ENCODE peak calls at places on chromosomes 11 and 22, in ten cellular contexts. M is A549, C is pancreas, V is spleen, G is mucosa of descending colon, B is right atrium auricular region, E is IMR-90, N is mesenchymal stem cell, O is adrenal gland, K is transverse colon. W is an unnamed sample. For H3K4me1, the result is how much of the 10 kb centered on the place peaks cover.

GRCh38 chr11:11034476-11034875 is 176.6 kb upstream of the ZBED5 start:
- DNase-seq in M (no peak), C (no peak), V (no peak), G (no peak), B (no peak), E (no peak), N (no peak), O (no peak), K (no peak), W (no peak)

GRCh38 chr11:76139317-76139716 is 67.0 kb downstream of the WNT11 start:
- DNase-seq in M (no peak), C (no peak), V (no peak), G (no peak), B (no peak), E (no peak), N (no peak), O (no peak), K (no peak), W (no peak)

GRCh38 chr22:19571207-19571795 is 47.1 kb upstream of the CLDN5 start:
- DNase-seq in M (no peak), C (no peak), V (no peak), G (no peak), B (no peak), E (peak), N (peak), O (no peak), K (no peak), W (no peak)

GRCh38 chr22:17087176-17088131 is 2.7 kb downstream of the IL17RA start:
- DNase-seq in M (no peak), C (no peak), V (no peak), G (no peak), B (no peak), E (peak), N (peak), O (no peak), K (no peak), W (peak)

GRCh38 chr11:33733978-33734377 is 2.2 kb downstream of the CD59 start:
- DNase-seq in M (no peak), C (no peak), V (no peak), G (no peak), B (no peak), E (no peak), N (no peak), O (no peak), K (no peak), W (no peak)

GRCh38 chr11:44780940-44781631 is 54.3 kb downstream of the TSPAN18 start:
- DNase-seq in M (no peak), C (no peak), V (peak), G (no peak), B (peak), E (peak), N (peak), O (peak), K (no peak), W (no peak)

GRCh38 chr11:79547256-79547655 is 106.4 kb upstream of the TENM4 start:
- DNase-seq in M (no peak), C (no peak), V (no peak), G (no peak), B (no peak), E (no peak), N (no peak), O (no peak), K (no peak), W (no peak)

GRCh38 chr11:130675917-130676316 is 227.5 kb downstream of the ADAMTS15 start:
- DNase-seq in M (no peak), C (no peak), V (no peak), G (no peak), B (no peak), E (no peak), N (no peak), O (no peak), K (no peak), W (no peak)

GRCh38 chr22:28772633-28773460 is at the start of gene CCDC117:
- DNase-seq in M (peak), C (peak), V (peak), G (peak), B (peak), E (peak), N (peak), O (peak), K (peak), W (peak)

GRCh38 chr22:19773470-19774040 is 13.0 kb downstream of the TBX1 start:
- DNase-seq in M (no peak), C (no peak), V (peak), G (peak), B (no peak), E (no peak), N (no peak), O (no peak), K (no peak), W (no peak)

GRCh38 chr11:2290351-2290841 is 11.3 kb downstream of the C11orf21 start:
- DNase-seq in M (peak), C (no peak), V (peak), G (peak), B (peak), E (no peak), N (no peak), O (no peak), K (no peak), W (no peak)

GRCh38 chr22:44429941-44430587 is 68.0 kb downstream of the RTL6 start:
- DNase-seq in M (no peak), C (no peak), V (peak), G (no peak), B (no peak), E (no peak), N (no peak), O (no peak), K (no peak), W (no peak)

GRCh38 chr22:39138357-39138997 is 14.0 kb downstream of the CBX7 start:
- DNase-seq in M (no peak), C (peak), V (peak), G (no peak), B (no peak), E (no peak), N (no peak), O (no peak), K (no peak), W (no peak)

GRCh38 chr11:67457453-67457852 is 2.3 kb downstream of the CABP4 start:
- DNase-seq in M (no peak), C (peak), V (no peak), G (no peak), B (no peak), E (no peak), N (no peak), O (no peak), K (no peak), W (no peak)

GRCh38 chr11:17294033-17294432 is 17.5 kb downstream of the NUCB2 start:
- DNase-seq in M (no peak), C (no peak), V (no peak), G (no peak), B (no peak), E (no peak), N (no peak), O (no peak), K (no peak), W (no peak)

GRCh38 chr11:120569903-120570302 is 58.4 kb downstream of the GRIK4 start:
- DNase-seq in M (no peak), C (no peak), V (peak), G (no peak), B (no peak), E (no peak), N (no peak), O (no peak), K (no peak), W (no peak)

GRCh38 chr11:72750556-72751292 is 1.5 kb downstream of the ARAP1 start:
- DNase-seq in M (no peak), C (no peak), V (peak), G (peak), B (no peak), E (no peak), N (no peak), O (no peak), K (peak), W (no peak)

GRCh38 chr11:65492637-65493366 is 6.0 kb upstream of the MALAT1 start:
- DNase-seq in M (peak), C (peak), V (no peak), G (peak), B (peak), E (peak), N (peak), O (peak), K (peak), W (peak)
- H3K4me3 ChIP-seq in M (no peak), C (no peak), V (no peak), G (no peak), B (peak), E (no peak), N (no peak), O (peak), K (no peak), W (no peak)

DNA sequence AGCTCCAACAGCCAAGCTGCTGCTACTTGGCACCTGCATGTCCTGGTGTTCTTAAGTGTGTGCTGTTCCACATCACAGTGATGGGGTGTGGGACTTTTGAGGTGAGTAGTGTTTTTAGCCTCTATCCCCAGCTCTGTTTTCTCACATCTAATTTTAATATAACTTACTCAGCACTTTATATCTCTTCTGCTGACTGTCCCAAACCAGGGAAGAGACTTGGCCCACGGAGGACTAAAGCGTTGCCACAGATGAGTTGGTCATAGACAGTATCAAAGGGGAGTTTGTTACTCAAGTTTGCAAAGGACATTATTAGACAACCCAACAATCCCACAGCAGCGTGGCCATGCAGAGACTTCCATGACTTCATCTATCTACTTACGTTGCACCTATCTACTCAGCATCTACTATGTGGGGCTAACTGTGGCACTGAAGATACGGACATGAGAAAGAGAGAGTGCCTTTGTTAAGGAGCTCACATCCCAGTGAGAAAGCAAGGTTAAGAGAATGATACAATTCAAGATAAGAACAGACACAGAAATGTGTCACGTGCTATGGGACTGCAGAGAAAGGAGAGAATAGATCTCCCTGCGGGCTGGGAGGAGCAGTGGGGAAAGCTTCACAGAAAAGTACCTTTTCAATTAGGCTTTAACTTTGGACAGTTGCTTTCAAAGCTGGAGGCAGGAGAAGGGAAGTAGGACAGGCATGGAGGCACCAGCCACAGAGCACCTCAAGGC is 82.4 kb downstream of the ME3 start:
- DNase-seq in M (no peak), C (no peak), V (no peak), G (no peak), B (no peak), E (no peak), N (no peak), O (no peak), K (no peak), W (no peak)
- H3K4me1 ChIP-seq in M (under half), C (under half), V (under half), G (under half), B (under half), E (under half), N (under half), O (under half), K (under half), W (under half)

DNA sequence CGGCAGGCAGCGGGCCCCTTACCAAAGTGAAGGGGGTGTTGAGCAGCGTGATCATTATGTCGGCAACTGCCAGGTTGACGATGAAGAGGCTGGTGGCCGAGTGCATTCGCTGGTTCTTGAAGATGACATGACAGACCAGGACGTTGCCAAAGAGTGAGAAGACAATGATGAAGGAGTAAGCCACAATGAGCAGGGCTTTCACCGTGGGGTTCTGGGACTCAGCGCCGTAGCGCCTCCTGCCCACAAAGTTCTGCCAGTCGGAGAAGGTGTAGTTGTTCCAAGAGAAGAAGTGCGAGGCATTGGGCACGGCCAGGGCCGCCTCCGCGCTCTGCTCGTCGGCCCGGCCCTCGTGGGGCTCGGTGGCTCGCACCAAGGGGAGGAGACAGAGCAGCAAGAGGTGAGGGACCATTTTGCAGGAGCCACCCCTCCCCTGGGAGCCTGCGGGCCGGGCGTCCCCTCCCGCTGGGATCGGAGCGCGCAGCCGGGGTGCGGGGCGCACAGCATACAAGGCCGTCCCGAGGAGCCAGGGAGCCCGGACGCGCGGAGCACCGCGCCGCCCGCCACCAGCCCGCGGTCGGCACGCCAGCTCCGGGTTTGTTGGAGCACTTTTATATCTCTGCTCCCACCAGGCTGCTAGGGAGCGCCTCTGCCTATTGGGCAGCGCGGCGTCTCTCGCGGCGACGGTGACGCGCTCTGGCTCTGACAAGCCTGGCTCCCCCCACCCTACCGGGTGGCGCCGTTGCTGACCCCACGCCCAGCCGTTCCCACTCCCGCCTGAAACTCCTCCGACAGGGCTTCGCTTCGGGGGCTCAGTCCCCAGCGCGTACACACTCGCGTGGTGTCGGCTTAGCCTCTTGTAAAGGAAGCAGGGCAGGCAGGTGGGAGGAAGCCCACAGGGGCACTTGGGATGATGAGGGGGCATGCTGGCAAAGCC is at the start of gene GPR83:
- DNase-seq in M (peak), C (no peak), V (no peak), G (no peak), B (no peak), E (peak), N (peak), O (no peak), K (no peak), W (no peak)
- H3K4me3 ChIP-seq in M (peak), C (no peak), V (no peak), G (no peak), B (peak), E (peak), N (peak), O (peak), K (no peak), W (no peak)

GRCh38 chr11:122785156-122785605 is 53.1 kb upstream of the CRTAM start:
- DNase-seq in M (no peak), C (no peak), V (no peak), G (no peak), B (no peak), E (no peak), N (no peak), O (peak), K (no peak), W (no peak)

GRCh38 chr11:122784325-122785155 is 53.8 kb upstream of the CRTAM start:
- DNase-seq in M (no peak), C (no peak), V (no peak), G (no peak), B (peak), E (peak), N (peak), O (peak), K (no peak), W (no peak)

GRCh38 chr11:122781378-122782040 is 56.8 kb upstream of the CRTAM start:
- DNase-seq in M (peak), C (peak), V (peak), G (peak), B (peak), E (peak), N (peak), O (peak), K (peak), W (peak)

GRCh38 chr11:122780296-122780949 is 57.9 kb upstream of the CRTAM start:
- DNase-seq in M (no peak), C (no peak), V (no peak), G (no peak), B (no peak), E (no peak), N (no peak), O (no peak), K (no peak), W (no peak)

GRCh38 chr11:122782222-122782621 is 56.1 kb upstream of the CRTAM start:
- DNase-seq in M (no peak), C (no peak), V (no peak), G (no peak), B (no peak), E (no peak), N (no peak), O (no peak), K (no peak), W (no peak)
- H3K4me1 ChIP-seq in M (under half), C (under half), V (half or more), G (under half), B (under half), E (under half), N (under half), O (under half), K (under half), W (under half)

GRCh38 chr11:64914123-64914522 is 2.9 kb downstream of the ATG2A start:
- DNase-seq in M (no peak), C (peak), V (peak), G (no peak), B (no peak), E (no peak), N (no peak), O (no peak), K (no peak), W (no peak)

GRCh38 chr11:64916040-64916847 is 765 bp downstream of the ATG2A start:
- DNase-seq in M (peak), C (peak), V (peak), G (peak), B (peak), E (peak), N (peak), O (peak), K (peak), W (no peak)

GRCh38 chr11:64916848-64917662 is at the start of gene ATG2A:
- DNase-seq in M (peak), C (peak), V (peak), G (peak), B (peak), E (peak), N (peak), O (peak), K (peak), W (peak)

GRCh38 chr11:64913171-64913727 is 3.8 kb downstream of the ATG2A start:
- DNase-seq in M (no peak), C (peak), V (peak), G (no peak), B (no peak), E (no peak), N (no peak), O (no peak), K (no peak), W (no peak)

GRCh38 chr11:64915366-64915887 is 1.6 kb downstream of the ATG2A start:
- DNase-seq in M (no peak), C (no peak), V (no peak), G (no peak), B (no peak), E (no peak), N (no peak), O (no peak), K (no peak), W (no peak)
- H3K4me3 ChIP-seq in M (peak), C (no peak), V (peak), G (no peak), B (peak), E (no peak), N (no peak), O (peak), K (no peak), W (peak)

DNA sequence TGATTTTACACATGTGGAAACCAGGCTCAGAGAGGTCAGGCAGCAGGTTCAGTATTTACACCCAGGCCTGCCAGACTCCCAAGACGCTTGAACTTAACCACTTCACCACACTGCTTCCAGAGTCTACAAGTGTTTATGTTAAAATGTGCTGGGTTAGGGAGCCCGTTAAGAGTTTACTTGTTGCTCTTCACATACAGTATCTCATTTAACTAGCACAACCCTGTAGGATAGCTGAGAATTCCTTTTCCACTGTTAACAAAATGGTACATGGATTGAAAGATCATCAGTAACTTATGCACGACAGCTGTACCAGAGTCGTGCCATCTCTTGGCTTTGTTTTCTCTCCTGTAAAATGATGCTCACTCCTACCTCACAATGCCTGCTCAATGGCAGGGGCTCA is 2.9 kb downstream of the SMCO4 start:
- DNase-seq in M (no peak), C (no peak), V (no peak), G (no peak), B (no peak), E (no peak), N (peak), O (no peak), K (no peak), W (no peak)
- H3K4me1 ChIP-seq in M (under half), C (under half), V (half or more), G (under half), B (under half), E (under half), N (under half), O (under half), K (under half), W (under half)

GRCh38 chr11:315051-315481 is 1.2 kb downstream of the IFITM1 start:
- DNase-seq in M (no peak), C (peak), V (peak), G (peak), B (no peak), E (no peak), N (peak), O (no peak), K (no peak), W (peak)

GRCh38 chr11:315516-315994 is 1.7 kb downstream of the IFITM1 start:
- DNase-seq in M (no peak), C (peak), V (peak), G (peak), B (no peak), E (no peak), N (no peak), O (no peak), K (no peak), W (no peak)

GRCh38 chr11:316891-317291 is 3.1 kb downstream of the IFITM1 start:
- DNase-seq in M (no peak), C (no peak), V (no peak), G (no peak), B (no peak), E (no peak), N (no peak), O (no peak), K (no peak), W (no peak)

GRCh38 chr11:313787-314547 is at the start of gene IFITM1:
- DNase-seq in M (no peak), C (peak), V (peak), G (peak), B (no peak), E (peak), N (peak), O (no peak), K (peak), W (peak)

GRCh38 chr11:316031-316701 is 2.3 kb downstream of the IFITM1 start:
- DNase-seq in M (no peak), C (peak), V (peak), G (peak), B (no peak), E (no peak), N (peak), O (no peak), K (no peak), W (peak)
- H3K4me3 ChIP-seq in M (no peak), C (peak), V (peak), G (peak), B (peak), E (peak), N (peak), O (peak), K (peak), W (peak)